ENCODE peak calls at places on chromosomes 1 and 21, in five cellular contexts. N is cardiac septum; M is activated naive CD8-positive, alpha-beta T cell treated with anti-CD3 and anti-CD28 coated beads for 36 hours; Y is AG08396; R is RWPE2. L is an unnamed sample.

GRCh38 chr1:17915511-17916205 is 160.5 kb downstream of the ACTL8 start:
- DNase-seq in Y (no peak), R (no peak), N (no peak), M (no peak), L (no peak)

GRCh38 chr1:115641762-115642167 is at the start of gene VANGL1:
- DNase-seq in N (no peak), Y (peak), M (peak), R (no peak), L (peak)

GRCh38 chr21:38267136-38267535 is 10.3 kb downstream of the KCNJ15 start:
- DNase-seq in Y (no peak), N (no peak), R (no peak), M (no peak), L (no peak)

GRCh38 chr1:223832637-223832943 is 13.2 kb downstream of the TP53BP2 start:
- DNase-seq in M (no peak), N (no peak), Y (no peak), R (no peak), L (no peak)

GRCh38 chr21:18553786-18554185 is 150.2 kb upstream of the TMPRSS15 start:
- DNase-seq in M (no peak), Y (no peak), N (no peak), R (no peak), L (no peak)

GRCh38 chr1:210232524-210233215 is at the start of gene SERTAD4:
- DNase-seq in R (no peak), Y (peak), M (no peak), N (no peak), L (no peak)

GRCh38 chr1:192080671-192081070 is 77.6 kb upstream of the RGS18 start:
- DNase-seq in M (no peak), Y (no peak), R (no peak), N (no peak), L (no peak)

GRCh38 chr1:111467805-111468716 is 5.7 kb upstream of the C1orf162 start:
- DNase-seq in Y (no peak), M (no peak), N (no peak), R (no peak), L (no peak)

GRCh38 chr1:232238009-232238408 is 391.9 kb downstream of the SIPA1L2 start:
- DNase-seq in N (no peak), R (no peak), Y (no peak), M (no peak), L (no peak)

GRCh38 chr21:44419679-44420078 is 35.6 kb upstream of the LRRC3 start:
- DNase-seq in M (no peak), Y (no peak), N (no peak), R (no peak), L (no peak)

L was measured in HTR-8/SVneo.